ENCODE peak calls at places on chromosomes 13 and 19, in six cellular contexts. O is neuronal stem cell, J is IMR-90, L is H1, G is H9, D is trophoblast cell. A is an unnamed sample. For H3K4me1, the result is how much of the 10 kb centered on the place peaks cover.

GRCh38 chr13:25170554-25171107 is 1.5 kb downstream of the AMER2 start:
- DNase-seq in O (no peak), J (no peak), L (no peak), G (no peak), D (no peak), A (no peak)

GRCh38 chr13:27403252-27403678 is 21.2 kb upstream of the GTF3A start:
- DNase-seq in O (no peak), J (peak), L (no peak), G (no peak), D (no peak), A (peak)

GRCh38 chr19:40803857-40804782 is 5.1 kb downstream of the EGLN2 start:
- DNase-seq in O (no peak), J (no peak), L (no peak), G (peak), D (no peak), A (no peak)

GRCh38 chr13:36082806-36083205 is 48.4 kb downstream of the DCLK1 start:
- DNase-seq in O (no peak), J (no peak), L (no peak), G (no peak), D (no peak), A (no peak)

GRCh38 chr19:53792721-53793433 is 31.2 kb downstream of the NLRP12 start:
- DNase-seq in O (peak), J (peak), L (peak), G (peak), D (peak), A (peak)

GRCh38 chr13:62357887-62358645 is 942.4 kb upstream of the PCDH20 start:
- DNase-seq in O (peak), J (peak), L (peak), G (peak), D (peak), A (peak)

GRCh38 chr13:99626461-99627082 is 125.3 kb downstream of the TM9SF2 start:
- DNase-seq in O (no peak), J (peak), L (no peak), G (no peak), D (no peak), A (no peak)

GRCh38 chr13:96431044-96431581 is 341.2 kb downstream of the HS6ST3 start:
- DNase-seq in O (no peak), J (no peak), L (no peak), G (no peak), D (no peak), A (no peak)

GRCh38 chr13:78102121-78102677 is 183.6 kb upstream of the EDNRB start:
- DNase-seq in O (no peak), J (peak), L (no peak), G (no peak), D (no peak), A (peak)

GRCh38 chr13:84821261-84821660 is 939.0 kb upstream of the SLITRK1 start:
- DNase-seq in O (no peak), J (no peak), L (no peak), G (no peak), D (no peak), A (no peak)

GRCh38 chr13:109380457-109380856 is 405.9 kb downstream of the IRS2 start:
- DNase-seq in O (no peak), J (no peak), L (no peak), G (no peak), D (no peak), A (no peak)

GRCh38 chr13:48436661-48437242 is 23.8 kb upstream of the LPAR6 start:
- DNase-seq in O (no peak), J (no peak), L (no peak), G (no peak), D (no peak), A (no peak)

GRCh38 chr19:4278460-4278901 is 585 bp upstream of the SHD start:
- DNase-seq in O (no peak), J (no peak), L (no peak), G (no peak), D (no peak), A (no peak)

GRCh38 chr19:32824906-32825608 is 44.5 kb downstream of the SLC7A9 start:
- DNase-seq in O (peak), J (no peak), L (no peak), G (no peak), D (no peak), A (no peak)

GRCh38 chr13:113883314-113883811 is 19.5 kb upstream of the GAS6 start:
- DNase-seq in O (no peak), J (no peak), L (no peak), G (no peak), D (no peak), A (no peak)

GRCh38 chr13:99965329-99966000 is 6.1 kb downstream of the ZIC5 start:
- DNase-seq in O (no peak), J (no peak), L (no peak), G (no peak), D (no peak), A (no peak)

GRCh38 chr13:29991343-29991742 is 140.9 kb upstream of the UBL3 start:
- DNase-seq in O (no peak), J (peak), L (no peak), G (no peak), D (no peak), A (peak)

GRCh38 chr13:110422913-110423688 is 116.0 kb downstream of the COL4A2 start:
- DNase-seq in O (no peak), J (no peak), L (no peak), G (no peak), D (no peak), A (peak)

GRCh38 chr13:77429320-77430142 is 102.6 kb upstream of the MYCBP2 start:
- DNase-seq in O (no peak), J (no peak), L (no peak), G (no peak), D (no peak), A (no peak)

GRCh38 chr13:70523622-70524021 is 415.4 kb upstream of the KLHL1 start:
- DNase-seq in O (no peak), J (no peak), L (no peak), G (no peak), D (no peak), A (peak)

GRCh38 chr19:39341122-39341719 is 1.0 kb upstream of the SAMD4B start:
- DNase-seq in O (no peak), J (no peak), L (no peak), G (peak), D (no peak), A (no peak)

GRCh38 chr13:49927755-49928154 is 8.4 kb downstream of the SPRYD7 start:
- DNase-seq in O (no peak), J (peak), L (no peak), G (no peak), D (no peak), A (peak)

GRCh38 chr13:26460652-26461051 is 96.8 kb upstream of the WASF3 start:
- DNase-seq in O (no peak), J (peak), L (no peak), G (no peak), D (no peak), A (peak)

GRCh38 chr19:42277821-42278809 is 9.1 kb downstream of the CIC start:
- DNase-seq in O (no peak), J (no peak), L (no peak), G (peak), D (no peak), A (peak)

GRCh38 chr19:40445945-40446784 is 2.0 kb upstream of the SERTAD3 start:
- DNase-seq in O (no peak), J (no peak), L (no peak), G (peak), D (peak), A (peak)

GRCh38 chr19:3150739-3151329 is 15.0 kb downstream of the GNA15 start:
- DNase-seq in O (no peak), J (no peak), L (no peak), G (no peak), D (no peak), A (no peak)

GRCh38 chr19:3154957-3155736 is 19.3 kb downstream of the GNA15 start:
- DNase-seq in O (no peak), J (peak), L (no peak), G (no peak), D (peak), A (peak)

GRCh38 chr19:3152431-3152780 is 16.6 kb downstream of the GNA15 start:
- DNase-seq in O (no peak), J (no peak), L (no peak), G (no peak), D (no peak), A (no peak)

GRCh38 chr19:3151563-3152430 is 16.0 kb downstream of the GNA15 start:
- DNase-seq in O (no peak), J (no peak), L (no peak), G (no peak), D (no peak), A (peak)

GRCh38 chr19:3153286-3154230 is 17.7 kb downstream of the GNA15 start:
- DNase-seq in O (no peak), J (no peak), L (no peak), G (no peak), D (no peak), A (no peak)
- H3K4me1 ChIP-seq in O (under half), J (under half), L (under half), G (under half), D (under half), A (under half)

GRCh38 chr13:32849369-32849768 is 166.9 kb upstream of the KL start:
- DNase-seq in O (no peak), J (no peak), L (no peak), G (no peak), D (no peak), A (no peak)
- H3K14ac ChIP-seq in O (no peak), J (no peak), L (no peak), G (no peak), D (no peak), A (no peak)

DNA sequence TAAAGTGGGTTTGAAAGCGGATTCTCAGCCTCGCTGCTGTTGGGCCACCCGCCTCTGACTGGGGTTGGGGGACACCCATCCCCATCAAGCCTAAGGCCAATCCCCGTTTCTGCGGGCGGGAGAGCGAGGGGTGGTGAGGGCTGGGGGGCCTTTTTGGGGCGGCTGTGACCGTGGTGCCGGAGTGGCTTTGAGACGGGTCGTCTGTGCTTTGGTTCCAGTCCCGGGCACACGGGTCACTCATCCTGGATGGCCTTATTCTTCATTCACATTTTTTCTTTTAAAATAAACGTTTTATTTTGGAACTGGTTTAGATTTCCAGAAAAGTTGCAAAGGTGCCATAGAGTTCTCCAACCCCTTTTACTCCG is 1.6 kb downstream of the ZNRF4 start:
- DNase-seq in O (no peak), J (no peak), L (no peak), G (no peak), D (no peak), A (no peak)
- H3K4me1 ChIP-seq in O (under half), J (under half), L (under half), G (under half), D (under half), A (under half)

GRCh38 chr19:48069435-48069834 is 25.6 kb upstream of the CABP5 start:
- DNase-seq in O (no peak), J (no peak), L (no peak), G (no peak), D (no peak), A (no peak)
- H3K14ac ChIP-seq in O (no peak), J (no peak), L (no peak), G (no peak), D (no peak), A (no peak)